ENCODE peak calls at places on chromosomes 1 and 21, in seven cellular contexts. U is stimulated activated CD4-positive, alpha-beta T cell treated with anti-CD3 and anti-CD28 coated beads, Interleukin-12 subunit alpha, Interleukin-12 subunit beta, amount 100 ng/mL, for 24 hours; R is HAP-1; H is IMR-90; T is NCI-H69; P is stimulated activated naive CD4-positive, alpha-beta T cell; X is activated naive CD4-positive, alpha-beta T cell treated with anti-CD3 and anti-CD28 coated beads for 36 hours. G is an unnamed sample.

GRCh38 chr1:185668013-185668412 is 66.2 kb upstream of the HMCN1 start:
- DNase-seq in U (no peak), R (no peak), H (no peak), T (no peak), P (no peak), X (no peak), G (no peak)

GRCh38 chr1:53860967-53861411 is 22.9 kb upstream of the NDC1 start:
- DNase-seq in U (no peak), R (peak), H (peak), T (peak), P (peak), X (peak), G (peak)

GRCh38 chr1:228152097-228152917 is 2.6 kb downstream of the GJC2 start:
- DNase-seq in U (no peak), R (no peak), H (no peak), T (no peak), P (no peak), X (no peak), G (no peak)

GRCh38 chr1:180911640-180912161 is 996 bp upstream of the KIAA1614 start:
- DNase-seq in U (no peak), R (no peak), H (peak), T (peak), P (no peak), X (no peak), G (no peak)

GRCh38 chr1:48036693-48037386 is 39.7 kb upstream of the TRABD2B start:
- DNase-seq in U (no peak), R (no peak), H (peak), T (peak), P (no peak), X (no peak), G (no peak)

GRCh38 chr1:212089560-212090163 is 54.1 kb downstream of the DTL start:
- DNase-seq in U (no peak), R (no peak), H (no peak), T (no peak), P (no peak), X (no peak), G (no peak)

GRCh38 chr21:26732442-26733221 is 112.6 kb downstream of the ADAMTS1 start:
- DNase-seq in U (no peak), R (peak), H (peak), T (peak), P (peak), X (peak), G (peak)

GRCh38 chr1:206831605-206832004 is 33.8 kb upstream of the IL20 start:
- DNase-seq in U (no peak), R (no peak), H (no peak), T (no peak), P (no peak), X (no peak), G (no peak)

GRCh38 chr1:48001696-48002095 is 4.5 kb upstream of the TRABD2B start:
- DNase-seq in U (no peak), R (no peak), H (no peak), T (peak), P (no peak), X (no peak), G (no peak)

GRCh38 chr1:236904874-236905741 is 99.1 kb downstream of the MT1HL1 start:
- DNase-seq in U (no peak), R (no peak), H (peak), T (peak), P (no peak), X (no peak), G (no peak)

GRCh38 chr1:35371506-35371905 is 103.0 kb downstream of the ZMYM4 start:
- DNase-seq in U (no peak), R (no peak), H (peak), T (no peak), P (no peak), X (no peak), G (no peak)

GRCh38 chr1:64574301-64574700 is 104.4 kb downstream of the CACHD1 start:
- DNase-seq in U (no peak), R (peak), H (peak), T (no peak), P (no peak), X (no peak), G (no peak)

GRCh38 chr1:169945171-169945570 is 51.5 kb upstream of the SCYL3 start:
- DNase-seq in U (no peak), R (no peak), H (no peak), T (peak), P (no peak), X (no peak), G (no peak)

GRCh38 chr1:165403835-165404482 is 41.0 kb downstream of the RXRG start:
- DNase-seq in U (peak), R (no peak), H (no peak), T (peak), P (peak), X (peak), G (peak)

GRCh38 chr1:158819461-158820443 is 11.4 kb upstream of the MNDA start:
- DNase-seq in U (no peak), R (no peak), H (no peak), T (no peak), P (no peak), X (peak), G (peak)

GRCh38 chr1:166947398-166948043 is 27.8 kb downstream of the ILDR2 start:
- DNase-seq in U (no peak), R (peak), H (peak), T (peak), P (no peak), X (peak), G (peak)

GRCh38 chr1:14571810-14572767 is 26.4 kb upstream of the KAZN start:
- DNase-seq in U (no peak), R (peak), H (no peak), T (no peak), P (no peak), X (peak), G (no peak)

GRCh38 chr1:40637617-40638016 is 27.9 kb downstream of the RIMS3 start:
- DNase-seq in U (no peak), R (no peak), H (no peak), T (no peak), P (no peak), X (no peak), G (no peak)

GRCh38 chr21:45455321-45456013 is 50.5 kb downstream of the COL18A1 start:
- DNase-seq in U (no peak), R (no peak), H (peak), T (peak), P (no peak), X (no peak), G (no peak)

GRCh38 chr21:34996304-34997081 is 52.6 kb downstream of the RUNX1 start:
- DNase-seq in U (no peak), R (no peak), H (peak), T (no peak), P (no peak), X (no peak), G (peak)

GRCh38 chr1:21106238-21106637 is 70.5 kb downstream of the EIF4G3 start:
- DNase-seq in U (no peak), R (no peak), H (no peak), T (no peak), P (no peak), X (no peak), G (no peak)

GRCh38 chr1:172906778-172907592 is 143.8 kb downstream of the TNFSF18 start:
- DNase-seq in U (no peak), R (no peak), H (peak), T (no peak), P (peak), X (peak), G (peak)